ENCODE peak calls at places on chromosomes 7 and 10, in ten cellular contexts. H is MM.1S, Q is transverse colon, T is pancreas, D is esophagus squamous epithelium, X is left ventricle myocardium inferior, B is GM06990, O is HCT116, C is Peyer's patch, S is GM23338. P is an unnamed sample. For H3K27me3, the result is how much of the 10 kb centered on the place peaks cover.

GRCh38 chr7:17233643-17234397 is 64.6 kb upstream of the AHR start:
- DNase-seq in O (no peak), D (no peak), H (no peak), X (no peak), S (no peak), T (no peak), B (no peak), Q (no peak), C (no peak), P (peak)

GRCh38 chr7:20798081-20798693 is 11.5 kb upstream of the SP8 start:
- DNase-seq in O (peak), X (no peak), D (no peak), Q (peak), T (peak), H (peak), S (peak), C (no peak), B (peak), P (peak)

GRCh38 chr7:128366986-128367385 is 5.5 kb upstream of the PRRT4 start:
- DNase-seq in S (no peak), H (no peak), T (no peak), Q (no peak), O (no peak), D (no peak), B (no peak), X (no peak), C (no peak), P (no peak)

GRCh38 chr7:17207220-17207619 is 91.2 kb upstream of the AHR start:
- DNase-seq in X (no peak), Q (no peak), H (no peak), B (no peak), C (no peak), O (no peak), D (no peak), T (no peak), S (no peak), P (no peak)

GRCh38 chr10:133058267-133059092 is 29.2 kb upstream of the ADGRA1 start:
- DNase-seq in Q (no peak), X (no peak), C (no peak), D (no peak), B (no peak), T (no peak), H (no peak), S (no peak), O (no peak), P (no peak)

GRCh38 chr7:2003931-2004812 is 228.6 kb downstream of the MAD1L1 start:
- DNase-seq in H (no peak), D (no peak), S (no peak), O (no peak), X (peak), C (no peak), Q (no peak), T (peak), B (no peak), P (no peak)

GRCh38 chr10:25896421-25896820 is 37.6 kb upstream of the MYO3A start:
- DNase-seq in T (no peak), S (no peak), O (no peak), C (no peak), H (no peak), B (no peak), X (no peak), Q (no peak), D (no peak), P (no peak)

GRCh38 chr10:35359056-35359455 is 22.7 kb downstream of the CCNY start:
- DNase-seq in O (no peak), B (no peak), D (no peak), X (no peak), Q (no peak), C (no peak), S (no peak), T (no peak), H (no peak), P (no peak)

GRCh38 chr7:24825931-24826661 is 68.8 kb upstream of the GSDME start:
- DNase-seq in T (no peak), S (peak), X (no peak), D (no peak), C (no peak), H (no peak), O (peak), B (no peak), Q (peak), P (peak)

GRCh38 chr7:116561697-116562483 is 37.1 kb downstream of the CAV1 start:
- DNase-seq in T (no peak), X (no peak), S (no peak), C (no peak), Q (no peak), D (no peak), H (no peak), O (no peak), B (no peak), P (no peak)

GRCh38 chr10:62560207-62560819 is 186.1 kb downstream of the ZNF365 start:
- DNase-seq in T (no peak), B (no peak), O (no peak), Q (peak), D (no peak), S (peak), X (no peak), C (no peak), H (no peak), P (no peak)

GRCh38 chr10:107686095-107686494 is 521.6 kb upstream of the SORCS1 start:
- DNase-seq in S (no peak), Q (peak), O (no peak), C (peak), T (no peak), D (no peak), H (no peak), B (peak), X (no peak), P (peak)

GRCh38 chr10:125772864-125773180 is 2.8 kb downstream of the MMP21 start:
- DNase-seq in H (no peak), B (no peak), C (no peak), D (no peak), Q (no peak), X (no peak), O (no peak), S (no peak), T (no peak), P (no peak)

GRCh38 chr7:45591101-45591906 is 17.1 kb downstream of the ADCY1 start:
- DNase-seq in D (no peak), S (no peak), C (no peak), O (no peak), H (no peak), X (no peak), Q (no peak), T (peak), B (no peak), P (no peak)

GRCh38 chr10:51789118-51789517 is 89.7 kb upstream of the CSTF2T start:
- DNase-seq in X (no peak), Q (no peak), D (no peak), B (no peak), T (no peak), S (no peak), O (no peak), C (no peak), H (peak), P (no peak)

GRCh38 chr10:51789903-51790302 is 90.5 kb upstream of the CSTF2T start:
- DNase-seq in Q (no peak), O (no peak), B (no peak), C (no peak), T (no peak), S (no peak), D (no peak), H (no peak), X (no peak), P (no peak)

GRCh38 chr10:51788270-51788669 is 88.9 kb upstream of the CSTF2T start:
- DNase-seq in D (no peak), S (no peak), Q (no peak), B (no peak), C (no peak), O (no peak), T (no peak), X (no peak), H (no peak), P (no peak)

DNA sequence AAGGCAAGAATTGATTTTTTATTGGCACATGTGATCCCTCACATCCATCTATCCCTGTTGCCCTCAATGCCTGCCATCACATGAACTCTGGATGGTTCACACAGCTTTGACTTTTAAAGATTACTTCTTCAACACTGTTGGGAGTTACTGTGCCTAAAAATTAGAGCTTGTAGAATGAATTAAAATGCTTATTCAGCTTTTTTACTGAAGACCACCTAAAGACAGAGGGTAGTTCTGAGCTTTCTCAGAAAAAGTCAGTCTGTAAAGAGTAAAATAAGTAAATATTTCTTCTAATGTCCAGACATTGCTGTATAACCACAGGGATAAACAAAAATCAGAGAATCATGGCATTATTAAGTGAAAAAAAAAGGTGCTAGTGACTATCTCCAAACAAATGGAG is 93.3 kb upstream of the CSTF2T start:
- DNase-seq in X (no peak), H (no peak), D (no peak), B (no peak), O (no peak), T (no peak), Q (no peak), S (no peak), C (no peak), P (no peak)
- H3K27me3 ChIP-seq in X (under half), H (under half), D (under half), B (under half), O (under half), T (under half), Q (under half), S (under half), C (under half), P (under half)

GRCh38 chr7:143362126-143362961 is at the start of gene FAM131B:
- DNase-seq in D (no peak), C (no peak), Q (no peak), T (peak), S (peak), H (no peak), B (no peak), X (no peak), O (no peak), P (no peak)

GRCh38 chr7:143360788-143361551 is 1.5 kb downstream of the FAM131B start:
- DNase-seq in X (no peak), S (peak), H (no peak), D (no peak), T (no peak), Q (no peak), C (no peak), B (no peak), O (no peak), P (no peak)

GRCh38 chr7:143359769-143360168 is 2.7 kb downstream of the FAM131B start:
- DNase-seq in Q (no peak), C (no peak), B (no peak), T (no peak), D (no peak), X (no peak), O (no peak), H (no peak), S (no peak), P (no peak)

GRCh38 chr7:143363011-143363937 is 761 bp upstream of the FAM131B start:
- DNase-seq in B (no peak), T (no peak), O (no peak), X (no peak), S (no peak), H (no peak), D (no peak), C (no peak), Q (no peak), P (no peak)

DNA sequence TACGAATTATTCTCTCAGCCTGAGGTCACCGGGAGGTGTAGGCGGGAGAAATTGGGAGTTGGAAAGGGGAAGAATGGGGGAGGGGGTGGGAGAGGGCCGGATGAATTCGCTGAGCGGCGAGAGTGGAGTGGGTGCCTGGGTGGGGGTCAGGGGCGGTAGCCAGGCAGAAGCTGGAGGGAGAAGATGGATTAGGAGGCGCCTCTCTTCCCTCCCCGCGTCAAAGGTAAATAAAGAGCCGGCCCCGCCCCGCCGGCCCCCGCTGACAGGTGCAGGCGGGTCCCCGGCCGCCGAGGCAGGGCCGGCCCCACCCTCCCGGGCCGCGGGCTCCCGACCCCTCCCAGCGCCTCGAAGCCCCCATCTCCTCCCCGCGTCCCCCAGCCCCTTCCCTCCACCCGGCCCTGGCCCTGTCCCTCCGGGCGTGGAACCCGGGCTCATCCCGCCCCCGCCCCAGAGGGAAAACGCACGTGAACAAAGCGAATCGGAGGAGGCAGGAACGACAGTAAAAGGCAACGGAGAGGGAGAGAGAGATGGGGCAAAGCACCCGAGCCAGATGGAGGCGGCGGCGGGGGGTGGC is 874 bp downstream of the FAM131B start:
- DNase-seq in H (no peak), Q (no peak), S (peak), O (no peak), T (no peak), D (no peak), X (no peak), C (no peak), B (no peak), P (no peak)
- H3K27me3 ChIP-seq in H (under half), Q (under half), S (under half), O (under half), T (under half), D (under half), X (half or more), C (under half), B (under half), P (under half)

GRCh38 chr10:100824886-100825285 is 79.5 kb downstream of the PAX2 start:
- DNase-seq in B (no peak), H (no peak), X (no peak), O (no peak), T (no peak), Q (no peak), S (no peak), D (no peak), C (no peak), P (no peak)
- H3K27me3 ChIP-seq in B (under half), H (half or more), X (half or more), O (under half), T (under half), Q (half or more), S (half or more), D (under half), C (under half), P (half or more)

GRCh38 chr10:69574571-69574978 is 1.4 kb upstream of the NEUROG3 start:
- DNase-seq in D (no peak), H (no peak), B (no peak), O (no peak), Q (no peak), C (no peak), T (no peak), X (no peak), S (peak), P (no peak)
- H3K27me3 ChIP-seq in D (under half), H (half or more), B (under half), O (under half), Q (half or more), C (under half), T (under half), X (half or more), S (half or more), P (half or more)

GRCh38 chr10:101225846-101226361 is 3.4 kb downstream of the LBX1 start:
- DNase-seq in B (no peak), Q (no peak), C (no peak), H (no peak), T (no peak), O (no peak), S (peak), X (no peak), D (no peak), P (no peak)
- H3K27me3 ChIP-seq in B (under half), Q (half or more), C (under half), H (half or more), T (under half), O (under half), S (half or more), X (half or more), D (half or more), P (half or more)

GRCh38 chr10:27744478-27745379 is 890 bp downstream of the MKX start:
- DNase-seq in C (no peak), Q (peak), D (no peak), O (no peak), B (peak), S (peak), X (peak), H (peak), T (peak), P (peak)
- H3K27me3 ChIP-seq in C (under half), Q (half or more), D (under half), O (under half), B (under half), S (half or more), X (half or more), H (under half), T (under half), P (half or more)

P was measured in trophoblast cell.